ENCODE peak calls at places on chromosome 13, in four cellular contexts. I is heart left ventricle; U is non-pigmented ciliary epithelial cell; Z is activated CD4-positive, CD25-positive, alpha-beta regulatory T cell treated with anti-CD3 and anti-CD28 coated beads, Interleukin-2, amount 50 U/mL, for 16 hours. V is an unnamed sample.

GRCh38 chr13:99093997-99094396 is 106.7 kb upstream of the UBAC2 start:
- DNase-seq in I (no peak), U (no peak), Z (no peak), V (no peak)

GRCh38 chr13:58843071-58843470 is 1211.5 kb downstream of the PCDH17 start:
- DNase-seq in I (no peak), U (no peak), Z (no peak), V (no peak)

GRCh38 chr13:85347251-85347650 is 452.0 kb downstream of the SLITRK6 start:
- DNase-seq in I (no peak), U (peak), Z (no peak), V (no peak)

GRCh38 chr13:22915442-22916082 is 265.2 kb upstream of the SGCG start:
- DNase-seq in I (no peak), U (no peak), Z (no peak), V (peak)

GRCh38 chr13:27137759-27138158 is 33.9 kb downstream of the USP12 start:
- DNase-seq in I (no peak), U (no peak), Z (no peak), V (no peak)

GRCh38 chr13:28411859-28412353 is 83.0 kb downstream of the FLT1 start:
- DNase-seq in I (no peak), U (no peak), Z (no peak), V (no peak)

GRCh38 chr13:90918551-90918950 is 428.9 kb upstream of the MIR17HG start:
- DNase-seq in I (no peak), U (peak), Z (no peak), V (no peak)

GRCh38 chr13:31053098-31053497 is 108.6 kb downstream of the HSPH1 start:
- DNase-seq in I (peak), U (no peak), Z (no peak), V (no peak)

GRCh38 chr13:44072536-44072935 is 192.8 kb downstream of the LACC1 start:
- DNase-seq in I (no peak), U (no peak), Z (no peak), V (no peak)

GRCh38 chr13:109254271-109254670 is 532.1 kb downstream of the IRS2 start:
- DNase-seq in I (no peak), U (no peak), Z (no peak), V (no peak)

V was measured in mucosa of gallbladder.